ENCODE peak calls at places on chromosomes 1 and 21, in five cellular contexts. R is osteoblast; Q is stimulated activated CD8-positive, alpha-beta memory T cell treated with anti-CD3 and anti-CD28 coated beads, Interleukin-15, amount 100 ng/mL, for 48 hours; P is aorta; E is kidney. A is an unnamed sample.

GRCh38 chr1:156225677-156226014 is 12.8 kb downstream of the PMF1 start:
- DNase-seq in E (no peak), P (no peak), R (no peak), Q (no peak), A (no peak)

GRCh38 chr1:201146626-201147390 is 7.5 kb downstream of the TMEM9 start:
- DNase-seq in E (peak), P (no peak), Q (no peak), R (no peak), A (no peak)

GRCh38 chr1:31625561-31626272 is 8.2 kb downstream of the HCRTR1 start:
- DNase-seq in E (no peak), R (peak), Q (no peak), P (no peak), A (no peak)

GRCh38 chr1:232407120-232407519 is 222.8 kb downstream of the SIPA1L2 start:
- DNase-seq in E (no peak), R (no peak), P (no peak), Q (no peak), A (no peak)

GRCh38 chr21:45150630-45151265 is 76.4 kb downstream of the ADARB1 start:
- DNase-seq in Q (no peak), R (no peak), P (no peak), E (no peak), A (no peak)

GRCh38 chr1:233278621-233279020 is 16.9 kb downstream of the PCNX2 start:
- DNase-seq in P (no peak), E (no peak), Q (no peak), R (no peak), A (no peak)

GRCh38 chr1:241401156-241401555 is 44.2 kb upstream of the RGS7 start:
- DNase-seq in E (no peak), P (no peak), Q (no peak), R (no peak), A (no peak)

GRCh38 chr1:67889940-67890567 is 56.8 kb upstream of the GNG12 start:
- DNase-seq in E (no peak), P (no peak), R (peak), Q (no peak), A (no peak)

GRCh38 chr1:210259496-210259895 is 26.9 kb downstream of the SERTAD4 start:
- DNase-seq in R (peak), P (no peak), E (no peak), Q (no peak), A (no peak)

GRCh38 chr1:18398791-18399551 is 81.8 kb upstream of the KLHDC7A start:
- DNase-seq in P (no peak), R (no peak), E (no peak), Q (no peak), A (no peak)

GRCh38 chr21:45269861-45270260 is 17.8 kb downstream of the POFUT2 start:
- DNase-seq in R (peak), P (no peak), E (peak), Q (no peak), A (no peak)

GRCh38 chr1:65083263-65083896 is 64.6 kb upstream of the AK4 start:
- DNase-seq in P (no peak), E (no peak), Q (no peak), R (peak), A (no peak)